ENCODE peak calls at places on chromosome 15, in seven cellular contexts. C is mucosa of descending colon; E is iPS-NIHi11; D is GM04504; B is activated CD4-positive, CD25-positive, alpha-beta regulatory T cell treated with anti-CD3 and anti-CD28 coated beads, Interleukin-2, amount 50 U/mL, for 72 hours; P is hepatic stellate cell; Y is CD4-positive, CD25-positive, alpha-beta regulatory T cell. W is an unnamed sample.
A peak's percentile ranks its signal among the peaks of the same experiment; 100 is the strongest.

GRCh38 chr15:98889930-98890695 is 117.5 kb downstream of the PGPEP1L start:
- DNase-seq in Y (no peak), E (no peak), B (no peak), P (peak; percentile 34), D (peak; percentile 60), C (no peak), W (no peak)

GRCh38 chr15:56244811-56245576 is 1.3 kb upstream of the RFX7 start:
- DNase-seq in C (peak; percentile 63), B (peak; percentile 30), Y (peak; percentile 49), E (no peak), P (no peak), D (no peak), W (peak; percentile 42)

GRCh38 chr15:68682330-68682729 is 103.5 kb downstream of the CORO2B start:
- DNase-seq in B (no peak), Y (no peak), C (no peak), P (no peak), E (peak; percentile 63), D (no peak), W (no peak)

GRCh38 chr15:70627734-70628541 is 135.4 kb downstream of the UACA start:
- DNase-seq in Y (no peak), D (peak; percentile 51), E (no peak), C (no peak), P (no peak), B (no peak), W (no peak)

GRCh38 chr15:36335211-36335610 is 244.2 kb upstream of the CDIN1 start:
- DNase-seq in C (no peak), P (no peak), Y (no peak), D (no peak), B (no peak), E (no peak), W (no peak)

GRCh38 chr15:39581501-39582285 is 814 bp downstream of the THBS1 start:
- DNase-seq in B (no peak), Y (no peak), E (peak; percentile 48), D (peak; percentile 54), P (no peak), C (peak; percentile 88), W (peak; percentile 76)

GRCh38 chr15:69815793-69816192 is 281.9 kb downstream of the TLE3 start:
- DNase-seq in D (no peak), B (no peak), E (no peak), C (no peak), Y (no peak), P (no peak), W (no peak)

GRCh38 chr15:31275331-31276262 is 51.0 kb upstream of the KLF13 start:
- DNase-seq in P (no peak), B (no peak), E (no peak), D (no peak), Y (no peak), C (no peak), W (peak; percentile 41)

GRCh38 chr15:38226867-38227266 is 25.8 kb upstream of the SPRED1 start:
- DNase-seq in D (peak; percentile 67), C (no peak), P (peak; percentile 48), Y (no peak), E (no peak), B (no peak), W (no peak)

GRCh38 chr15:48059786-48060185 is 61.0 kb upstream of the SLC24A5 start:
- DNase-seq in C (no peak), Y (no peak), E (peak; percentile 21), P (no peak), B (no peak), D (peak; percentile 10), W (peak; percentile 48)

GRCh38 chr15:52247032-52247431 is 48.6 kb downstream of the MYO5C start:
- DNase-seq in C (no peak), E (no peak), Y (no peak), P (peak; percentile 36), B (no peak), D (no peak), W (no peak)

GRCh38 chr15:64948916-64949315 is 37.2 kb downstream of the ANKDD1A start:
- DNase-seq in P (no peak), D (no peak), Y (no peak), B (no peak), E (no peak), C (no peak), W (no peak)

GRCh38 chr15:69946870-69947269 is 150.8 kb downstream of the TLE3 start:
- DNase-seq in D (no peak), Y (no peak), C (no peak), E (no peak), P (no peak), B (no peak), W (no peak)

GRCh38 chr15:66746231-66746605 is 44.2 kb downstream of the SMAD6 start:
- DNase-seq in C (no peak), P (no peak), D (no peak), E (no peak), Y (no peak), B (no peak), W (no peak)

GRCh38 chr15:80776420-80777045 is 2.6 kb upstream of the CEMIP start:
- DNase-seq in Y (peak; percentile 57), E (peak; percentile 79), B (peak; percentile 63), D (no peak), P (peak; percentile 70), C (no peak), W (peak; percentile 66)

GRCh38 chr15:61743352-61743909 is 316.8 kb downstream of the VPS13C start:
- DNase-seq in E (no peak), D (no peak), B (no peak), Y (no peak), C (no peak), P (no peak), W (no peak)

GRCh38 chr15:63063164-63063756 is 20.7 kb downstream of the TPM1 start:
- DNase-seq in C (no peak), E (no peak), Y (no peak), P (no peak), D (no peak), B (no peak), W (no peak)

GRCh38 chr15:94164202-94164807 is 67.1 kb upstream of the MCTP2 start:
- DNase-seq in B (peak; percentile 52), D (peak; percentile 9), C (no peak), E (peak; percentile 75), P (no peak), Y (peak; percentile 53), W (no peak)

GRCh38 chr15:63501256-63502089 is 2.9 kb upstream of the USP3 start:
- DNase-seq in D (peak; percentile 80), E (peak; percentile 52), B (no peak), C (peak; percentile 91), Y (peak; percentile 34), P (peak; percentile 80), W (peak; percentile 84)

GRCh38 chr15:55197362-55197705 is 593 bp upstream of the RSL24D1 start:
- DNase-seq in P (no peak), D (no peak), Y (peak; percentile 69), C (no peak), B (no peak), E (no peak), W (no peak)

GRCh38 chr15:67379530-67379929 is 124.9 kb downstream of the IQCH start:
- DNase-seq in D (no peak), Y (no peak), E (no peak), P (no peak), B (no peak), C (no peak), W (no peak)

GRCh38 chr15:41774873-41775417 is 661 bp downstream of the MAPKBP1 start:
- DNase-seq in C (no peak), D (no peak), E (no peak), B (no peak), P (no peak), Y (no peak), W (no peak)

GRCh38 chr15:71596672-71597071 is 213.7 kb upstream of the NR2E3 start:
- DNase-seq in D (no peak), C (no peak), B (no peak), Y (no peak), P (peak; percentile 11), E (no peak), W (peak; percentile 58)

GRCh38 chr15:70343961-70344360 is 246.2 kb upstream of the TLE3 start:
- DNase-seq in D (no peak), P (no peak), E (no peak), Y (no peak), B (no peak), C (no peak), W (no peak)

GRCh38 chr15:97995192-97995591 is 34.7 kb downstream of the ARRDC4 start:
- DNase-seq in Y (no peak), D (no peak), B (no peak), P (no peak), C (no peak), E (no peak), W (no peak)

W was measured in lower lobe of right lung.